ENCODE peak calls at places on chromosomes 2 and 18, in ten cellular contexts. R is fibroblast of lung; Z is left ventricle myocardium inferior; G is CD8-positive, alpha-beta T cell; C is naive thymus-derived CD4-positive, alpha-beta T cell; K is HepG2; L is GM23338; A is ovary; Q is lung; T is endodermal cell. E is an unnamed sample.
A peak's percentile ranks its signal among the peaks of the same experiment; 100 is the strongest.

GRCh38 chr2:174442546-174443510 is 44.0 kb downstream of the GPR155 start:
- DNase-seq in R (peak; percentile 88), Z (no peak), G (no peak), C (no peak), K (no peak), L (peak; percentile 20), A (no peak), Q (no peak), T (peak; percentile 48), E (no peak)

GRCh38 chr2:117942551-117942950 is 71.3 kb downstream of the CCDC93 start:
- DNase-seq in R (no peak), Z (no peak), G (no peak), C (no peak), K (no peak), L (no peak), A (no peak), Q (no peak), T (no peak), E (no peak)

GRCh38 chr2:109324859-109325258 is 195.9 kb downstream of the SH3RF3 start:
- DNase-seq in R (peak; percentile 97), Z (peak; percentile 73), G (no peak), C (no peak), K (no peak), L (no peak), A (peak; percentile 90), Q (peak; percentile 65), T (no peak), E (peak; percentile 17)

GRCh38 chr2:239365071-239365781 is 35.6 kb downstream of the HDAC4 start:
- DNase-seq in R (no peak), Z (no peak), G (no peak), C (no peak), K (no peak), L (no peak), A (no peak), Q (no peak), T (no peak), E (peak; percentile 27)

GRCh38 chr18:44852216-44852615 is 171.5 kb downstream of the SETBP1 start:
- DNase-seq in R (no peak), Z (no peak), G (no peak), C (no peak), K (no peak), L (no peak), A (no peak), Q (no peak), T (no peak), E (no peak)

GRCh38 chr2:212904646-212905045 is 246.8 kb downstream of the IKZF2 start:
- DNase-seq in R (no peak), Z (no peak), G (no peak), C (no peak), K (no peak), L (no peak), A (no peak), Q (no peak), T (no peak), E (no peak)

GRCh38 chr2:47653909-47654789 is 128.8 kb upstream of the MSH6 start:
- DNase-seq in R (peak; percentile 25), Z (no peak), G (no peak), C (no peak), K (peak; percentile 42), L (peak; percentile 70), A (peak; percentile 27), Q (no peak), T (peak; percentile 84), E (no peak)

GRCh38 chr2:177489719-177490301 is 97.2 kb downstream of the AGPS start:
- DNase-seq in R (peak; percentile 19), Z (no peak), G (no peak), C (no peak), K (peak; percentile 41), L (peak; percentile 68), A (no peak), Q (no peak), T (no peak), E (no peak)

GRCh38 chr2:28369355-28369754 is 23.3 kb upstream of the FOSL2 start:
- DNase-seq in R (no peak), Z (no peak), G (no peak), C (no peak), K (no peak), L (no peak), A (no peak), Q (no peak), T (no peak), E (no peak)

GRCh38 chr2:28366496-28367282 is 26.0 kb upstream of the FOSL2 start:
- DNase-seq in R (peak; percentile 35), Z (no peak), G (peak; percentile 47), C (peak; percentile 70), K (no peak), L (no peak), A (no peak), Q (no peak), T (no peak), E (peak; percentile 40)

GRCh38 chr2:28368417-28368798 is 24.2 kb upstream of the FOSL2 start:
- DNase-seq in R (no peak), Z (no peak), G (no peak), C (no peak), K (no peak), L (no peak), A (no peak), Q (no peak), T (peak; percentile 32), E (no peak)

GRCh38 chr2:28366149-28366495 is 26.5 kb upstream of the FOSL2 start:
- DNase-seq in R (no peak), Z (no peak), G (no peak), C (no peak), K (no peak), L (no peak), A (no peak), Q (no peak), T (no peak), E (no peak)

DNA sequence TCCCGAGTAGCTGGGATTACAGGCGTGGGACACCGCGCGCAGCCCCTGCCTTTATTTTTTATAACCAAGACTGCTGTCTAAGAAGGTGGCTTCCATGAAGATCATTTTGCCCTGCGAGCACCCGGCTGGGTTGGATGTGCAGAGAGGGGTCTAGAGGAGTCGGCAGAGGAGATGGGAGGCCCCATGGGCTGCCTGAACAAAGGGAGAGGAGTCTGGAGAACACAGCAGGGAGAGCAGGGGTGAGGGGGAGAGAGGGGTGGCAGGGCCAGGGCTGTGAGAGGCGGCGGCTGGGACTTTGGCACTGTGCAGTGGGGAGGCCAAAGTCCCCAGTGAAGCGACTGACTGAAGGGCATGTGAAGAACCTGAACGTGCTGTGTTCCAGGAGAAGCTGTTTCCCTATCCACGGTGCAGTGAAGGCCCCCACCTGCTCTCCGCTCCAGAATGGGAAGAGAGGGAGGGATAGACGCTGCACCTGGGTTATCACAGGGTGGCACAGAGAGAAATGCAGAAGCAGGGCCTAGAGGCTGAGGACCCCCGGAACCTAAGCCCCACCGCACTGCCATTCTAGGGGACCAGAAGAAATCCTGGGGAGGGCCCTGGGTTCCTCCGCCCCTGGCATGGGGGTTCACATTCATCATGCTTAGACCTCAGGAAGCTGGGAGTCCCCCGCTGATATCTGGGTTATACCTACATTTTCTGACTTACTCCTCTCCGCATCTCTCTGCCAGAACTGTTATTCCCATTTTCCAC is 24.8 kb upstream of the FOSL2 start:
- DNase-seq in R (no peak), Z (no peak), G (no peak), C (no peak), K (no peak), L (no peak), A (no peak), Q (no peak), T (peak; percentile 26), E (peak; percentile 81)
- H3K4me3 ChIP-seq in R (no peak overlapping the region), Z (no peak overlapping the region), G (no peak overlapping the region), C (no peak overlapping the region), K (no peak overlapping the region), L (no peak overlapping the region), A (no peak overlapping the region), Q (no peak overlapping the region), T (no peak overlapping the region), E (no peak overlapping the region)

DNA sequence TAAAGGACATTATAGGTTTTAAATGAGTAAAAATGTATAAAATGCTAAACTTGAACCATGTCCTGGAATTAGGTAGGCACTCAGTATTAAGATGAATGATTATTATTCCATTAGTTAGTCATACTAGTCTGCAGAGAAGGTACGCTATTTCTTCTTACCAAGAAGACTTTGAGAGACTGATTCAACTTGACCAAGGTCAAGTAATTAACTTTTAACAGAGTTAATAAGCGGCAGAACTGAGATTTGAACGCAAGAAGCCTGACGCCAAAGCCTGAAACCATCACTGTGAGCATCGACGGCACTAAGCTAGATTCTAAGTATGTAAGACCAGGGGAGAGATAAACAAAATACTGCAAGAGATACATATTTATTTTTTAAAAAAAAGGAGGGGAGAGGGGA is 2.6 kb downstream of the EVA1A start:
- DNase-seq in R (no peak), Z (no peak), G (no peak), C (no peak), K (no peak), L (no peak), A (no peak), Q (peak; percentile 2), T (no peak), E (no peak)
- H3K36me3 ChIP-seq in R (no peaks in the 10 kb centered on the region), Z (no peaks in the 10 kb centered on the region), G (no peaks in the 10 kb centered on the region), C (no peaks in the 10 kb centered on the region), K (peaks cover 7% of the 10 kb centered on the region), L (no peaks in the 10 kb centered on the region), A (no peaks in the 10 kb centered on the region), Q (no peaks in the 10 kb centered on the region), T (no peaks in the 10 kb centered on the region), E (no peaks in the 10 kb centered on the region)

DNA sequence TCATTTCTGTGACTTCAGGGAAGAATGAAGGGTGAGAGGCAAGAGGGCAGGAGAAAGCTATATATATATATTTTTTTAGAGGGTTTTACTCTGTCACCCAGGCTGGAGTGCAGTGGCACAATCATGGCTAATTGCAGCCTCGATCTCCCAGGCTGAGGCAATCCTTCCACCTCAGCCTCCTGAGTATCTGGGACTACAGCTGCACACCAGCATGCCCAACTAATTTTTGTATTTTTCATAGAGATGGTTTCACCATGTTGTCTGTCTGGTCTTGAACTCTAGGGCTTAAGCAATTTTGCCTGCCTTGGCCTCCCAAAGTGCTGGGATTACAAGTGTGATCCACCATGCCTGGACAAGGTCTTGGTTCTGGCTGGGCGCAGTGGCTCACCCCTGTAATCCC is 3.4 kb downstream of the ATIC start:
- DNase-seq in R (no peak), Z (no peak), G (no peak), C (no peak), K (no peak), L (no peak), A (no peak), Q (no peak), T (no peak), E (no peak)
- H3K4me3 ChIP-seq in R (no peak overlapping the region), Z (no peak overlapping the region), G (no peak overlapping the region), C (no peak overlapping the region), K (no peak overlapping the region), L (no peak overlapping the region), A (no peak overlapping the region), Q (no peak overlapping the region), T (no peak overlapping the region), E (no peak overlapping the region)

GRCh38 chr2:96663829-96664228 is 21.3 kb downstream of the FER1L5 start:
- DNase-seq in R (no peak), Z (no peak), G (no peak), C (no peak), K (no peak), L (no peak), A (no peak), Q (peak; percentile 62), T (no peak), E (no peak)

GRCh38 chr2:96662360-96662759 is 19.8 kb downstream of the FER1L5 start:
- DNase-seq in R (no peak), Z (no peak), G (no peak), C (no peak), K (no peak), L (no peak), A (no peak), Q (no peak), T (no peak), E (no peak)

GRCh38 chr2:96663177-96663576 is 20.6 kb downstream of the FER1L5 start:
- DNase-seq in R (no peak), Z (no peak), G (no peak), C (no peak), K (no peak), L (no peak), A (no peak), Q (no peak), T (no peak), E (no peak)

GRCh38 chr2:96664366-96664765 is 21.8 kb downstream of the FER1L5 start:
- DNase-seq in R (no peak), Z (no peak), G (no peak), C (no peak), K (no peak), L (no peak), A (no peak), Q (no peak), T (no peak), E (no peak)

DNA sequence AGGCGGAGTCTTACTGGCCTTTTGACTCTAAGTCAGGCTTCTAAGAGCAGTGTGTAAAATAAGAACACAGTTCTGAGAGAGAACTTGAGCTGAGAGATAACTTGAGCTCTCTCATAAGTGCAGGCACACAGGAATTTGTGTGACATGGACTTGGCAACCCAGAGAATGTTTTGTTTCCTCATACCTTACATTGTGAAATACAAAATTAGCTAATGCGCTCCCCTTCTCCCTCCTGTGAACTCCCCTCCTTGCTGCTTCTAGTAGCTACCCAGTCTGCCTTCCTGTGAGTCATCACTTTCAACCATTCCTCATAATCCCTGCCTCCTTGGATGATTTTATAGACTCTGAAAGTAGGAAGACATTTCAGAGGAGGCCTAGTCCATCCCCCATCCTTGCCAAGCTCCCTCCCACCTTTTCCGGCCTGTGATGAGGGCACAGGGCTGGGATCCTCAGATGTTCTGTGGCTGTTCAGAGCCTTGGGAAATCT is 22.6 kb downstream of the FER1L5 start:
- DNase-seq in R (peak; percentile 99), Z (no peak), G (no peak), C (no peak), K (peak; percentile 27), L (no peak), A (peak; percentile 42), Q (peak; percentile 60), T (no peak), E (no peak)
- H3K36me3 ChIP-seq in R (no peaks in the 10 kb centered on the region), Z (no peaks in the 10 kb centered on the region), G (no peaks in the 10 kb centered on the region), C (no peaks in the 10 kb centered on the region), K (no peaks in the 10 kb centered on the region), L (no peaks in the 10 kb centered on the region), A (no peaks in the 10 kb centered on the region), Q (no peaks in the 10 kb centered on the region), T (no peaks in the 10 kb centered on the region), E (no peaks in the 10 kb centered on the region)